ENCODE peak calls at places on chromosomes 4 and X, in five cellular contexts. I is uterus, H is tibial artery, O is fibroblast of lung, Z is gastrocnemius medialis. R is an unnamed sample.

GRCh38 chr4:80875642-80876041 is 154.9 kb upstream of the BMP3 start:
- DNase-seq in Z (no peak), O (no peak), H (no peak), I (no peak), R (no peak)

GRCh38 chr4:126766266-126766665 is 866.5 kb upstream of the INTU start:
- DNase-seq in O (no peak), I (no peak), H (no peak), Z (no peak), R (no peak)

GRCh38 chr4:96149911-96150310 is 310.0 kb downstream of the PDHA2 start:
- DNase-seq in I (no peak), H (no peak), O (no peak), Z (no peak), R (no peak)

GRCh38 chrX:40581333-40581910 is 652 bp downstream of the ATP6AP2 start:
- DNase-seq in I (no peak), O (peak; percentile 4), Z (no peak), H (no peak), R (no peak)

GRCh38 chr4:78059524-78059889 is 2.4 kb downstream of the FRAS1 start:
- DNase-seq in Z (peak; percentile 37), I (no peak), H (no peak), O (peak; percentile 76), R (no peak)

GRCh38 chrX:51404445-51404844 is 71.8 kb downstream of the NUDT10 start:
- DNase-seq in O (no peak), I (no peak), H (no peak), Z (no peak), R (no peak)

GRCh38 chrX:68685722-68686683 is 38.5 kb downstream of the STARD8 start:
- DNase-seq in Z (no peak), H (no peak), O (peak; percentile 63), I (peak; percentile 61), R (no peak)

GRCh38 chr4:6335040-6335590 is 65.5 kb downstream of the WFS1 start:
- DNase-seq in H (no peak), I (no peak), Z (no peak), O (no peak), R (no peak)

GRCh38 chrX:118251251-118251650 is 94.7 kb upstream of the WDR44 start:
- DNase-seq in I (no peak), O (peak; percentile 64), H (no peak), Z (no peak), R (no peak)

DNA sequence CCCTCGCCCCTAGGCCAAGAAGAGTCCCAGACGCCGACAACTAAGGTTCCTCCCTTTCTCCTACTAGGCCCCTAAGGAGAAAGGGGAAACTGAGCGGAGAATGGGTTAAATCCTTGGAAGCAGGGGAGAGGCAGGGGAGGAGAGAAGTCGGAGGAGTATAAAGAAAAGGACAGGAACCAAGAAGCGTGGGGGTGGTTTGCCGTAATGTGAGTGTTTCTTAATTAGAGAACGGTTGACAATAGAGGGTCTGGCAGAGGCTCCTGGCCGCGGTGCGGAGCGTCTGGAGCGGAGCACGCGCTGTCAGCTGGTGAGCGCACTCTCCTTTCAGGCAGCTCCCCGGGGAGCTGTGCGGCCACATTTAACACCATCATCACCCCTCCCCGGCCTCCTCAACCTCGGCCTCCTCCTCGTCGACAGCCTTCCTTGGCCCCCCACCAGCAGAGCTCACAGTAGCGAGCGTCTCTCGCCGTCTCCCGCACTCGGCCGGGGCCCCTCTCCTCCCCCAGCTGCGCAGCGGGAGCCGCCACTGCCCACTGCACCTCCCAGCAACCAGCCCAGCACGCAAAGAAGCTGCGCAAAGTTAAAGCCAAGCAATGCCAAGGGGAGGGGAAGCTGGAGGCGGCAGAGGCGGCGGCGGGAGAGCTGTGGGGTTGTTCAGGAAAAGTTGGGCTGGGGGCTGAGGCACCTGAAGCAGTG is 6.0 kb downstream of the ATOH1 start:
- DNase-seq in Z (no peak), H (no peak), I (no peak), O (no peak), R (no peak)
- H3K27me3 ChIP-seq in Z (peaks cover 61% of the 10 kb centered on the region), H (peaks cover 58% of the 10 kb centered on the region), I (peaks cover 50% of the 10 kb centered on the region), O (peaks cover 9% of the 10 kb centered on the region), R (peaks cover 49% of the 10 kb centered on the region)

GRCh38 chr4:55617587-55618197 is 18.4 kb downstream of the NMU start:
- DNase-seq in O (no peak), H (no peak), I (no peak), Z (no peak), R (no peak)

GRCh38 chr4:55611358-55612059 is 19.5 kb upstream of the PDCL2 start:
- DNase-seq in Z (no peak), H (no peak), I (no peak), O (no peak), R (no peak)

GRCh38 chr4:55612341-55612740 is 20.3 kb upstream of the PDCL2 start:
- DNase-seq in Z (no peak), H (no peak), O (no peak), I (no peak), R (no peak)

GRCh38 chr4:55613621-55614020 is 21.6 kb upstream of the PDCL2 start:
- DNase-seq in O (no peak), I (no peak), Z (no peak), H (no peak), R (no peak)

DNA sequence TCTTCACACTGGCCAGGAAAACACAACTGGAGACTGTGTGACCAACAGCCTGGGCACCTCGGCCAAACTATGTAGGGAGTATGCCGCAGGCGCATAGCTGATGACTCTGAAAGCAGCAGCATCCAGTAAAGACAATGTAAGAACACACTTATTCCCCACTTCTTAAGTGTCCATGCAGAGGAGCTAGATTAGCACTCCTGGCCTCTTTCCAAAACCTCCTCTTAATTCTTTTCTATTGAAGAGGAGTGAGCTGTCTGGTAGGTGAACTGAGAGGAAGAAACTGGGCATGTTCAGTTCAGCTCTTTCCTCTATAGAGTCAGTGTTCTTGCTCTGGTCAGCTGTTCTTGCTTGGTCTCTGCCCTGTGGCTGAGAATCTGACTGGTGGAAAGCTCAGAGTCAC is 21.1 kb downstream of the NMU start:
- DNase-seq in Z (no peak), O (no peak), I (no peak), H (no peak), R (no peak)
- H3K27ac ChIP-seq in Z (no peak overlapping the region), O (no peak overlapping the region), I (no peak overlapping the region), H (no peak overlapping the region), R (no peak overlapping the region)

GRCh38 chr4:186736466-186736865 is 12.8 kb upstream of the FAT1 start:
- DNase-seq in H (no peak), I (no peak), O (no peak), Z (no peak), R (no peak)
- H3K4me1 ChIP-seq in H (no peaks in the 10 kb centered on the region), I (no peaks in the 10 kb centered on the region), O (no peaks in the 10 kb centered on the region), Z (no peaks in the 10 kb centered on the region), R (peaks cover 20% of the 10 kb centered on the region)

GRCh38 chr4:151568966-151569365 is 160.0 kb downstream of the FHIP1A start:
- DNase-seq in I (no peak), O (no peak), Z (no peak), H (no peak), R (no peak)

GRCh38 chr4:151573474-151573873 is 164.5 kb downstream of the FHIP1A start:
- DNase-seq in Z (no peak), H (no peak), O (no peak), I (no peak), R (no peak)

GRCh38 chr4:151567056-151567455 is 158.1 kb downstream of the FHIP1A start:
- DNase-seq in Z (no peak), H (no peak), I (no peak), O (no peak), R (no peak)

GRCh38 chr4:151566053-151566452 is 157.1 kb downstream of the FHIP1A start:
- DNase-seq in I (no peak), H (no peak), Z (no peak), O (no peak), R (no peak)

DNA sequence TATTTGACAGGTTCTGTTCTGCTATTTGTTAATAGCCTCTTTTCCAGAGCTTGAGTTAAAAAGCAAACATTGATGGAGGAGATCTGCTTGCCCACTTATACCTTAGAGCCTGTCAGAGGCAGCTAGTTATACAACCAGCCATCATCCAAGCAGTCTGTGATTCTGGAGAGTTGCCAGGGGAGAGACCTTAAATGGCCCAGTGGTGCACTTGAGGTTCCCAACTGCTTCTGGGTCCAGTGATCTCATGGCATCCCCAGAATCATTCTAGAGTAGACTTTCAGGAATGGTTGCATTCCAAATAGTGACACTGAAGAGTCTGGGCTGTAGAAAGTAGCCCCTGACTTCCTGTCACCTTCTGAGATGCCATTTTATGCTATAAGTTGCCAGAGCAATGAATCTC is 160.7 kb downstream of the FHIP1A start:
- DNase-seq in H (no peak), Z (no peak), I (no peak), O (no peak), R (no peak)
- H3K27me3 ChIP-seq in H (no peaks in the 10 kb centered on the region), Z (no peaks in the 10 kb centered on the region), I (no peaks in the 10 kb centered on the region), O (no peaks in the 10 kb centered on the region), R (no peaks in the 10 kb centered on the region)

GRCh38 chr4:145763399-145763798 is 83.5 kb downstream of the C4orf51 start:
- DNase-seq in I (no peak), O (no peak), Z (no peak), H (no peak), R (no peak)
- H3K27ac ChIP-seq in I (no peak overlapping the region), O (no peak overlapping the region), Z (no peak overlapping the region), H (no peak overlapping the region), R (no peak overlapping the region)

GRCh38 chr4:153728660-153729059 is 31.2 kb downstream of the RNF175 start:
- DNase-seq in H (no peak), O (no peak), Z (no peak), I (no peak), R (no peak)

GRCh38 chr4:153729901-153730300 is 29.9 kb downstream of the RNF175 start:
- DNase-seq in Z (no peak), I (no peak), H (no peak), O (no peak), R (no peak)

GRCh38 chr4:153725070-153725810 is 34.6 kb downstream of the RNF175 start:
- DNase-seq in Z (no peak), I (no peak), O (no peak), H (no peak), R (no peak)

GRCh38 chr4:153725811-153726154 is 34.0 kb downstream of the RNF175 start:
- DNase-seq in H (no peak), O (no peak), Z (no peak), I (no peak), R (no peak)

GRCh38 chr4:153728151-153728550 is 31.7 kb downstream of the RNF175 start:
- DNase-seq in H (no peak), O (no peak), Z (no peak), I (no peak), R (no peak)
- H3K4me1 ChIP-seq in H (no peaks in the 10 kb centered on the region), O (no peaks in the 10 kb centered on the region), Z (no peaks in the 10 kb centered on the region), I (no peaks in the 10 kb centered on the region), R (peaks cover 10% of the 10 kb centered on the region)

GRCh38 chr4:51925307-51925706 is 82.4 kb downstream of the DCUN1D4 start:
- DNase-seq in O (no peak), I (no peak), H (no peak), Z (no peak), R (no peak)

DNA sequence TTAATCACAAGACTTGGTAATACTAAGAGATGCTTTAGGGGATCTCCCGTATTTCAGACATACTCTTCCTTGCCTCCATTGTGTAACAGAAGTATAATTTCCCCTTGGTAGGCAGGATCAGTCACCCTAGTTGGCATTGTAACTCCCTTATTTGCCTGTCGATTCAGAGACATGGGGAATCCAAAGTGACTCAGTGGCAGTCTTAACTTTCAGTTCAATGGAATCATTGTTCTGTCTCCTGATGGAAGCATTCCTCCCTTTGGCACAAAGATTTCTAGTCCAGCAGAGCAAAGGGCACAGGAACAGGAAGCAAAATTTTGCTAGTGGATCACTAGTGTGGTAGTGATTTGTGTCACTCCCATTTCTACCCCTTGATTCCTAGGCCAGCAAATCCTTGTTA is 80.4 kb downstream of the DCUN1D4 start:
- DNase-seq in H (no peak), I (no peak), O (no peak), Z (no peak), R (no peak)
- H3K27me3 ChIP-seq in H (no peaks in the 10 kb centered on the region), I (no peaks in the 10 kb centered on the region), O (no peaks in the 10 kb centered on the region), Z (no peaks in the 10 kb centered on the region), R (no peaks in the 10 kb centered on the region)

R was measured in RWPE2.